ENCODE peak calls at places on chromosomes 13 and 19, in five cellular contexts. J, A, H, Y and E are unnamed samples.

GRCh38 chr19:34273121-34273845 is 18.9 kb downstream of the GARRE1 start:
- DNase-seq in Y (no peak), H (no peak), J (no peak), A (no peak), E (no peak)

GRCh38 chr13:30791354-30791921 is 56.1 kb downstream of the ALOX5AP start:
- DNase-seq in H (no peak), Y (no peak), J (peak; percentile 42), A (peak; percentile 39), E (peak; percentile 86)

GRCh38 chr19:18479964-18480723 is 41.7 kb downstream of the ELL start:
- DNase-seq in Y (no peak), J (no peak), H (no peak), A (peak; percentile 59), E (no peak)

GRCh38 chr19:3536429-3537100 is 2.4 kb upstream of the TEKTIP1 start:
- DNase-seq in Y (peak; percentile 41), J (no peak), A (no peak), H (no peak), E (no peak)

GRCh38 chr13:97982286-97982685 is 28.8 kb downstream of the IPO5 start:
- DNase-seq in Y (no peak), J (no peak), A (peak; percentile 54), H (no peak), E (no peak)

GRCh38 chr13:66994498-66995365 is 235.4 kb downstream of the PCDH9 start:
- DNase-seq in H (no peak), A (no peak), J (peak; percentile 31), Y (no peak), E (no peak)

GRCh38 chr19:1417145-1417544 is 9.8 kb downstream of the DAZAP1 start:
- DNase-seq in J (no peak), Y (peak; percentile 20), H (no peak), A (peak; percentile 87), E (no peak)

GRCh38 chr13:26962671-26963070 is 202.1 kb upstream of the GPR12 start:
- DNase-seq in Y (no peak), J (no peak), A (no peak), H (no peak), E (no peak)

GRCh38 chr19:48321622-48322591 is 3.4 kb upstream of the EMP3 start:
- DNase-seq in J (peak; percentile 97), Y (peak; percentile 99), H (peak; percentile 100), A (peak; percentile 94), E (peak; percentile 99)

GRCh38 chr19:19514215-19514633 is 1.1 kb downstream of the TSSK6 start:
- DNase-seq in Y (no peak), H (no peak), J (peak; percentile 82), A (peak; percentile 33), E (no peak)